ENCODE peak calls at places on chromosomes 13 and 19, in nine cellular contexts. One of them, this sample, is unnamed.

GRCh38 chr13:41061914-41062837 is 867 bp downstream of the WBP4 start:
- DNase-seq in thyroid gland: no peak
- DNase-seq in heart right ventricle: no peak
- DNase-seq in Peyer's patch: no peak
- DNase-seq in CD8-positive, alpha-beta T cell: no peak
- DNase-seq in AG04450: no peak
- DNase-seq in transverse colon: no peak
- DNase-seq in substantia nigra: no peak
- DNase-seq in upper lobe of right lung: no peak
- DNase-seq in this sample: no peak

GRCh38 chr13:110448230-110448629 is 113.3 kb downstream of the RAB20 start:
- DNase-seq in thyroid gland: no peak
- DNase-seq in heart right ventricle: no peak
- DNase-seq in Peyer's patch: no peak
- DNase-seq in CD8-positive, alpha-beta T cell: no peak
- DNase-seq in AG04450: peak
- DNase-seq in transverse colon: no peak
- DNase-seq in substantia nigra: no peak
- DNase-seq in upper lobe of right lung: no peak
- DNase-seq in this sample: no peak

GRCh38 chr19:9986787-9987281 is 23.5 kb downstream of the COL5A3 start:
- DNase-seq in thyroid gland: peak
- DNase-seq in heart right ventricle: peak
- DNase-seq in Peyer's patch: no peak
- DNase-seq in CD8-positive, alpha-beta T cell: no peak
- DNase-seq in AG04450: no peak
- DNase-seq in transverse colon: peak
- DNase-seq in substantia nigra: no peak
- DNase-seq in upper lobe of right lung: no peak
- DNase-seq in this sample: no peak

GRCh38 chr19:6767357-6768235 is at the start of gene SH2D3A:
- DNase-seq in thyroid gland: peak
- DNase-seq in heart right ventricle: peak
- DNase-seq in Peyer's patch: peak
- DNase-seq in CD8-positive, alpha-beta T cell: peak
- DNase-seq in AG04450: no peak
- DNase-seq in transverse colon: peak
- DNase-seq in substantia nigra: no peak
- DNase-seq in upper lobe of right lung: peak
- DNase-seq in this sample: peak

GRCh38 chr13:68927387-68928026 is 1180.1 kb upstream of the ATXN8OS start:
- DNase-seq in thyroid gland: no peak
- DNase-seq in heart right ventricle: no peak
- DNase-seq in Peyer's patch: no peak
- DNase-seq in CD8-positive, alpha-beta T cell: no peak
- DNase-seq in AG04450: no peak
- DNase-seq in transverse colon: peak
- DNase-seq in substantia nigra: no peak
- DNase-seq in upper lobe of right lung: no peak
- DNase-seq in this sample: no peak

GRCh38 chr13:35512271-35512920 is 35.9 kb upstream of the MAB21L1 start:
- DNase-seq in thyroid gland: no peak
- DNase-seq in heart right ventricle: no peak
- DNase-seq in Peyer's patch: no peak
- DNase-seq in CD8-positive, alpha-beta T cell: no peak
- DNase-seq in AG04450: peak
- DNase-seq in transverse colon: no peak
- DNase-seq in substantia nigra: no peak
- DNase-seq in upper lobe of right lung: no peak
- DNase-seq in this sample: no peak

GRCh38 chr19:10291554-10292205 is 1.9 kb downstream of the ICAM5 start:
- DNase-seq in thyroid gland: no peak
- DNase-seq in heart right ventricle: no peak
- DNase-seq in Peyer's patch: peak
- DNase-seq in CD8-positive, alpha-beta T cell: peak
- DNase-seq in AG04450: no peak
- DNase-seq in transverse colon: no peak
- DNase-seq in substantia nigra: no peak
- DNase-seq in upper lobe of right lung: no peak
- DNase-seq in this sample: no peak

GRCh38 chr13:20873348-20873747 is 29.2 kb downstream of the XPO4 start:
- DNase-seq in thyroid gland: no peak
- DNase-seq in heart right ventricle: no peak
- DNase-seq in Peyer's patch: no peak
- DNase-seq in CD8-positive, alpha-beta T cell: no peak
- DNase-seq in AG04450: no peak
- DNase-seq in transverse colon: no peak
- DNase-seq in substantia nigra: no peak
- DNase-seq in upper lobe of right lung: no peak
- DNase-seq in this sample: no peak

GRCh38 chr19:5269926-5270325 is 70.7 kb downstream of the PTPRS start:
- DNase-seq in thyroid gland: no peak
- DNase-seq in heart right ventricle: no peak
- DNase-seq in Peyer's patch: no peak
- DNase-seq in CD8-positive, alpha-beta T cell: no peak
- DNase-seq in AG04450: no peak
- DNase-seq in transverse colon: no peak
- DNase-seq in substantia nigra: no peak
- DNase-seq in upper lobe of right lung: no peak
- DNase-seq in this sample: no peak

GRCh38 chr19:45883881-45884681 is 1.9 kb downstream of the IRF2BP1 start:
- DNase-seq in thyroid gland: no peak
- DNase-seq in heart right ventricle: no peak
- DNase-seq in Peyer's patch: no peak
- DNase-seq in CD8-positive, alpha-beta T cell: no peak
- DNase-seq in AG04450: no peak
- DNase-seq in transverse colon: no peak
- DNase-seq in substantia nigra: no peak
- DNase-seq in upper lobe of right lung: no peak
- DNase-seq in this sample: no peak

GRCh38 chr13:100532090-100532766 is 56.4 kb downstream of the GGACT start:
- DNase-seq in thyroid gland: no peak
- DNase-seq in heart right ventricle: no peak
- DNase-seq in Peyer's patch: peak
- DNase-seq in CD8-positive, alpha-beta T cell: peak
- DNase-seq in AG04450: no peak
- DNase-seq in transverse colon: no peak
- DNase-seq in substantia nigra: no peak
- DNase-seq in upper lobe of right lung: no peak
- DNase-seq in this sample: no peak

GRCh38 chr13:113901231-113901630 is 37.4 kb upstream of the GAS6 start:
- DNase-seq in thyroid gland: no peak
- DNase-seq in heart right ventricle: no peak
- DNase-seq in Peyer's patch: no peak
- DNase-seq in CD8-positive, alpha-beta T cell: peak
- DNase-seq in AG04450: no peak
- DNase-seq in transverse colon: no peak
- DNase-seq in substantia nigra: no peak
- DNase-seq in upper lobe of right lung: no peak
- DNase-seq in this sample: no peak

GRCh38 chr19:48274938-48275337 is 5.1 kb downstream of the ZNF114 start:
- DNase-seq in thyroid gland: no peak
- DNase-seq in heart right ventricle: no peak
- DNase-seq in Peyer's patch: peak
- DNase-seq in CD8-positive, alpha-beta T cell: no peak
- DNase-seq in AG04450: no peak
- DNase-seq in transverse colon: no peak
- DNase-seq in substantia nigra: no peak
- DNase-seq in upper lobe of right lung: no peak
- DNase-seq in this sample: no peak

GRCh38 chr13:100440756-100441421 is 147.7 kb downstream of the GGACT start:
- DNase-seq in thyroid gland: no peak
- DNase-seq in heart right ventricle: no peak
- DNase-seq in Peyer's patch: no peak
- DNase-seq in CD8-positive, alpha-beta T cell: no peak
- DNase-seq in AG04450: peak
- DNase-seq in transverse colon: no peak
- DNase-seq in substantia nigra: no peak
- DNase-seq in upper lobe of right lung: no peak
- DNase-seq in this sample: no peak

GRCh38 chr19:1173160-1173844 is 766 bp downstream of the SBNO2 start:
- DNase-seq in thyroid gland: no peak
- DNase-seq in heart right ventricle: no peak
- DNase-seq in Peyer's patch: no peak
- DNase-seq in CD8-positive, alpha-beta T cell: no peak
- DNase-seq in AG04450: no peak
- DNase-seq in transverse colon: no peak
- DNase-seq in substantia nigra: peak
- DNase-seq in upper lobe of right lung: peak
- DNase-seq in this sample: no peak

DNA sequence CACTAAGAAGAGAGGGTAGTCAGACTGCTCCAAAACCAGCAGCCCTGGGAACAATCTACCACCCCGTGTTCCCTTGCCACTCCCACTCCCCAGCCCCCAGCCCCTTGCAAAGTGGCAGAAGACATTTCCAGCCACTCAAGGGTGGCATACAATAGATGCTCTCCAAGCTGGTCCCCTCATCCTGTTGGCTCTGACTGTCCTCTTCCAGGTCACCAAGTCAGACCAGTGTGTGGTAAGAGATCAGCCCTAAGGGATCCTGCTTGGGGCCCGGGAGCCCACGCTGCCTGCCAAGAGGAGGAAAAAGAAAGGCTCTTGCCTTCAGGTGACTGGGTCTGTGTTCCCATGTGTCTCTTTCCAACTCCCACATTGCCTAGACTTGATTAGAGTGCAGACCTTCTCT is 25.0 kb downstream of the SERP2 start:
- DNase-seq in thyroid gland: no peak
- DNase-seq in heart right ventricle: no peak
- DNase-seq in Peyer's patch: no peak
- DNase-seq in CD8-positive, alpha-beta T cell: no peak
- DNase-seq in AG04450: no peak
- DNase-seq in transverse colon: no peak
- DNase-seq in substantia nigra: no peak
- DNase-seq in upper lobe of right lung: no peak
- DNase-seq in this sample: no peak
- H3K27ac ChIP-seq in thyroid gland: no peak
- H3K27ac ChIP-seq in heart right ventricle: no peak
- H3K27ac ChIP-seq in Peyer's patch: no peak
- H3K27ac ChIP-seq in CD8-positive, alpha-beta T cell: no peak
- H3K27ac ChIP-seq in AG04450: no peak
- H3K27ac ChIP-seq in transverse colon: no peak
- H3K27ac ChIP-seq in substantia nigra: no peak
- H3K27ac ChIP-seq in upper lobe of right lung: no peak
- H3K27ac ChIP-seq in this sample: no peak

DNA sequence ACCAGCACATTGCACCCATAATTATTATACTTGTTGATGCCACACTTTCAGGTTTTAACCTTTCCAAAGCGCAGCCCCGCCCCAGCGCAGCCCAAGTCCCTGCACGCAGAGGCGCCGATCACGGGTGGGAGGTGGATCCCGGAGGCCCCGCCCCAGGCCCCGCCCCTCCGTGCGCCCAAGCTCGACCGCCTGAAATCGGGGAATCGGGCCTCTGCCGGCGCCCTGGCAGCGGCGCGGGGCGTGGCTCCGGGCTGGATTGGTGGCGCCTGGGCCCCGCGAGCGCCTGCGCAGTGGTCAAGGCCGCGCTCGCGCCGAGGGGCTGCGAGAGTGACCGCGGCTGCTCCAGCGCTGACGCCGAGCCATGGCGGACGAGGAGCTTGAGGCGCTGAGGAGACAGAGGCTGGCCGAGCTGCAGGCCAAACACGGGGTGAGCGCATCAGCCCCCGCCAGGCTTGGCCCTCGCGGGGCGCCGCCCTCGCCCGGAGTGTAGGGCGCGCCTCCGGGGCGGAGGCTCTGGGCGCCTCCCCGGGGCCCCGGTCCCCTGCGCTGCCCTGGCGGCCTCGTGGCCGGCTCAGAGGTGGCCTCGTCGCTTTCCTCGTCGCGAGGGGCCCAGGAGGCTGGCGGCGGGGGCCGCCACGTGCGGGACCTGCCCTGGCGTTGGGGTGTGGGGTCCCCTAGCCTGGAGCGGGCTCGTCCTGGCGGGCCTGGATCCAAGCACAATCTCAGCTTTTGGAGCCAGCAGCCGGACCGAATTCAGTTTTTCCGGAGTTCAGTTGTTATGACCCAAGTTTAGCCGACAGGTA is at the start of gene PDCD5:
- DNase-seq in thyroid gland: peak
- DNase-seq in heart right ventricle: peak
- DNase-seq in Peyer's patch: peak
- DNase-seq in CD8-positive, alpha-beta T cell: peak
- DNase-seq in AG04450: peak
- DNase-seq in transverse colon: peak
- DNase-seq in substantia nigra: peak
- DNase-seq in upper lobe of right lung: peak
- DNase-seq in this sample: peak
- H3K27ac ChIP-seq in thyroid gland: peak
- H3K27ac ChIP-seq in heart right ventricle: peak
- H3K27ac ChIP-seq in Peyer's patch: peak
- H3K27ac ChIP-seq in CD8-positive, alpha-beta T cell: peak
- H3K27ac ChIP-seq in AG04450: peak
- H3K27ac ChIP-seq in transverse colon: peak
- H3K27ac ChIP-seq in substantia nigra: peak
- H3K27ac ChIP-seq in upper lobe of right lung: peak
- H3K27ac ChIP-seq in this sample: peak

DNA sequence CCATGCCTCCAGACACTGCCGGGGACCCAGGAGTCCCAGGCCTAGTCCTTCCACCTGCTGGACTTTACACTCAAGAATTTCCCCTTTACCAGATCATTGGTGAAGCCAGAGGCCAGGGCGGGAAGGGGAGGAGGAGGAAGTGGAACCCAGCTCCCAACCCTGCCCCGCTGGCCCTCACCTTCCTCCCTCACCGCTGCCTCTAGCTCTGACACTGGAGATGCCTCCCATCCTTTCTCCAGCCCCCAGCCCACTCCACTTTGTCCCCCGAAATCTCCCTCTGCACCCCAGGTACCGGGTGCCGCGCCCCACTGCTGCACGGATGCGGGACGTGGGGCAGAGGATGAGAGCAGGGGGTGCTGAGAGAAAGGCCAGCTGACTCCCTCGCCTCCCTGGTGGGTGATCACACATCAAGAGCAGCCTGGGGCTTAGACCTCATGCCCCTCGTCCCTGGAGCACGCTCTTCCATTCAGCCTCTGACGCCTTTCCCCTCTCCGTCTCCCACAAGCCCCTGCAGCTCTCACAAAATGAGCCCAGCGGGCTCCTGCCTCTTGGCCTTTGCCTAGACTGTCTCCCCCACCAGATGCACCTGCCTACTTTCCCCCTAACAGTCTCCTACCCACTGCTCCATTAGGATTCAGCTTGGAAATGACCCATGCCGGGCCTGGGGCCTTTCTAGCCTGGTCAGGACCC is at the start of gene PTPRH:
- DNase-seq in thyroid gland: no peak
- DNase-seq in heart right ventricle: no peak
- DNase-seq in Peyer's patch: peak
- DNase-seq in CD8-positive, alpha-beta T cell: no peak
- DNase-seq in AG04450: no peak
- DNase-seq in transverse colon: peak
- DNase-seq in substantia nigra: no peak
- DNase-seq in upper lobe of right lung: no peak
- DNase-seq in this sample: no peak
- H3K27ac ChIP-seq in thyroid gland: no peak
- H3K27ac ChIP-seq in heart right ventricle: no peak
- H3K27ac ChIP-seq in Peyer's patch: peak
- H3K27ac ChIP-seq in CD8-positive, alpha-beta T cell: no peak
- H3K27ac ChIP-seq in AG04450: peak
- H3K27ac ChIP-seq in transverse colon: peak
- H3K27ac ChIP-seq in substantia nigra: no peak
- H3K27ac ChIP-seq in upper lobe of right lung: no peak
- H3K27ac ChIP-seq in this sample: no peak

GRCh38 chr19:2260341-2260751 is 4.1 kb upstream of the JSRP1 start:
- DNase-seq in thyroid gland: no peak
- DNase-seq in heart right ventricle: no peak
- DNase-seq in Peyer's patch: no peak
- DNase-seq in CD8-positive, alpha-beta T cell: no peak
- DNase-seq in AG04450: no peak
- DNase-seq in transverse colon: peak
- DNase-seq in substantia nigra: no peak
- DNase-seq in upper lobe of right lung: no peak
- DNase-seq in this sample: no peak
- H3K27ac ChIP-seq in thyroid gland: no peak
- H3K27ac ChIP-seq in heart right ventricle: no peak
- H3K27ac ChIP-seq in Peyer's patch: peak
- H3K27ac ChIP-seq in CD8-positive, alpha-beta T cell: no peak
- H3K27ac ChIP-seq in AG04450: no peak
- H3K27ac ChIP-seq in transverse colon: peak
- H3K27ac ChIP-seq in substantia nigra: no peak
- H3K27ac ChIP-seq in upper lobe of right lung: no peak
- H3K27ac ChIP-seq in this sample: no peak